ENCODE peak calls at places on chromosomes 16 and 17, in eight cellular contexts. F is HepG2; L is transverse colon; B is fibroblast of lung; G is effector memory CD4-positive, alpha-beta T cell; Q is A549; S is sigmoid colon; V is adrenal gland. N is an unnamed sample. For H3K4me1, the result is how much of the 10 kb centered on the place peaks cover.

GRCh38 chr17:79581306-79581932 is 29.4 kb downstream of the RBFOX3 start:
- DNase-seq in F (no peak), L (no peak), B (no peak), G (no peak), Q (peak), S (no peak), V (peak), N (no peak)

GRCh38 chr16:84881702-84882521 is 62.1 kb downstream of the CRISPLD2 start:
- DNase-seq in F (peak), L (no peak), B (peak), G (no peak), Q (peak), S (no peak), V (no peak), N (no peak)

GRCh38 chr16:61616088-61616487 is 420.1 kb downstream of the CDH8 start:
- DNase-seq in F (no peak), L (no peak), B (no peak), G (no peak), Q (no peak), S (no peak), V (no peak), N (no peak)

GRCh38 chr16:87608400-87608985 is 6.2 kb downstream of the JPH3 start:
- DNase-seq in F (peak), L (peak), B (peak), G (no peak), Q (peak), S (no peak), V (no peak), N (peak)

GRCh38 chr16:86864586-86864985 is 286.2 kb downstream of the FOXL1 start:
- DNase-seq in F (no peak), L (no peak), B (no peak), G (no peak), Q (no peak), S (no peak), V (no peak), N (no peak)

GRCh38 chr17:74601944-74602572 is 10.0 kb upstream of the CD300LD start:
- DNase-seq in F (peak), L (peak), B (peak), G (no peak), Q (peak), S (no peak), V (peak), N (no peak)

GRCh38 chr16:17277981-17278381 is 192.8 kb downstream of the XYLT1 start:
- DNase-seq in F (peak), L (peak), B (peak), G (no peak), Q (peak), S (no peak), V (peak), N (no peak)

GRCh38 chr17:67993998-67994361 is 2.3 kb downstream of the C17orf58 start:
- DNase-seq in F (peak), L (no peak), B (peak), G (no peak), Q (no peak), S (no peak), V (no peak), N (no peak)

GRCh38 chr17:6450926-6451717 is 6.9 kb downstream of the PIMREG start:
- DNase-seq in F (no peak), L (no peak), B (peak), G (no peak), Q (no peak), S (no peak), V (no peak), N (no peak)

GRCh38 chr17:78019976-78020716 is 61.6 kb downstream of the TNRC6C start:
- DNase-seq in F (no peak), L (no peak), B (no peak), G (no peak), Q (no peak), S (no peak), V (no peak), N (no peak)

GRCh38 chr17:72407336-72408121 is 286.7 kb downstream of the SOX9 start:
- DNase-seq in F (no peak), L (peak), B (peak), G (no peak), Q (peak), S (peak), V (peak), N (no peak)

GRCh38 chr16:77234611-77235010 is 35.4 kb downstream of the SYCE1L start:
- DNase-seq in F (no peak), L (no peak), B (no peak), G (no peak), Q (no peak), S (no peak), V (no peak), N (no peak)

GRCh38 chr16:50114357-50115129 is 38.6 kb upstream of the TENT4B start:
- DNase-seq in F (no peak), L (no peak), B (no peak), G (no peak), Q (no peak), S (no peak), V (no peak), N (no peak)

GRCh38 chr16:75550211-75550662 is 5.8 kb downstream of the TMEM231 start:
- DNase-seq in F (peak), L (peak), B (peak), G (no peak), Q (peak), S (no peak), V (peak), N (no peak)

GRCh38 chr16:87325480-87325879 is 8.3 kb upstream of the C16orf95 start:
- DNase-seq in F (no peak), L (no peak), B (no peak), G (no peak), Q (no peak), S (no peak), V (no peak), N (no peak)

GRCh38 chr17:43673516-43674323 is 12.0 kb upstream of the MEOX1 start:
- DNase-seq in F (peak), L (peak), B (peak), G (peak), Q (peak), S (peak), V (peak), N (peak)

GRCh38 chr17:19933221-19933620 is 44.4 kb downstream of the AKAP10 start:
- DNase-seq in F (no peak), L (no peak), B (no peak), G (no peak), Q (no peak), S (no peak), V (no peak), N (no peak)

GRCh38 chr16:88453621-88454314 is 688 bp downstream of the ZFPM1 start:
- DNase-seq in F (no peak), L (no peak), B (no peak), G (no peak), Q (no peak), S (no peak), V (peak), N (no peak)

GRCh38 chr17:77441130-77441920 is 300.6 kb downstream of the SEC14L1 start:
- DNase-seq in F (no peak), L (peak), B (no peak), G (peak), Q (no peak), S (no peak), V (no peak), N (no peak)

GRCh38 chr16:2033057-2033911 is 6.6 kb downstream of the NHERF2 start:
- DNase-seq in F (peak), L (peak), B (peak), G (no peak), Q (peak), S (peak), V (peak), N (peak)

GRCh38 chr16:2030036-2030435 is 3.3 kb downstream of the NHERF2 start:
- DNase-seq in F (no peak), L (no peak), B (no peak), G (no peak), Q (no peak), S (no peak), V (no peak), N (no peak)

GRCh38 chr16:2031081-2031577 is 4.4 kb downstream of the NHERF2 start:
- DNase-seq in F (no peak), L (no peak), B (no peak), G (no peak), Q (no peak), S (no peak), V (no peak), N (peak)

GRCh38 chr16:2034695-2035430 is 8.2 kb downstream of the NHERF2 start:
- DNase-seq in F (no peak), L (no peak), B (no peak), G (no peak), Q (no peak), S (no peak), V (no peak), N (no peak)

GRCh38 chr16:2032285-2033056 is 5.8 kb downstream of the NHERF2 start:
- DNase-seq in F (no peak), L (no peak), B (no peak), G (no peak), Q (no peak), S (no peak), V (no peak), N (no peak)
- H3K4me1 ChIP-seq in F (half or more), L (under half), B (under half), G (under half), Q (half or more), S (half or more), V (half or more), N (half or more)

GRCh38 chr16:56603589-56603988 is 4.8 kb upstream of the MT2A start:
- DNase-seq in F (peak), L (peak), B (peak), G (no peak), Q (peak), S (no peak), V (peak), N (no peak)

GRCh38 chr16:56606688-56607618 is 1.4 kb upstream of the MT2A start:
- DNase-seq in F (peak), L (peak), B (peak), G (no peak), Q (peak), S (peak), V (peak), N (peak)

GRCh38 chr16:56606071-56606687 is 2.2 kb upstream of the MT2A start:
- DNase-seq in F (no peak), L (no peak), B (no peak), G (no peak), Q (peak), S (peak), V (peak), N (no peak)

GRCh38 chr16:56605475-56605874 is 2.9 kb upstream of the MT2A start:
- DNase-seq in F (no peak), L (no peak), B (no peak), G (no peak), Q (no peak), S (no peak), V (peak), N (no peak)

DNA sequence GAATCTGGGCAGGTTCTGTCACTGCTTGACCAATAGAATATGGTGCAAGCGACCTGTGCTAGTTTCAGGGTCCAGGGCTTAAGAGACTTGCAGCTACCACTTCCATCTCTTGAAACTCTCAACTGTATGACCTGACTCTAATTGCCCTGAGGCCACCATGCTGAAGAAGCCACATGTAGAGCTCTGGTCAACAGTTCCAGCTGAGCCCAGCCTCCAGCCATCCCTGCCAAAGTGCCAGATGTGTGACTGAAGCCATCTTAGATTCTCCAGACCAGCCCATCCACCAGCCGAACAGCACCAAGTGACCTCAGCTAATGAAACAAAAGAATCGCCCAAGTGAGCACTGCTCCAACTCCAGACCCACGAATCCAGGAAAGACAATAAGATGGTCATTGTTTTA is 3.4 kb upstream of the MT2A start:
- DNase-seq in F (no peak), L (no peak), B (no peak), G (no peak), Q (no peak), S (no peak), V (no peak), N (no peak)
- H3K27ac ChIP-seq in F (no peak), L (no peak), B (peak), G (no peak), Q (peak), S (no peak), V (peak), N (peak)

GRCh38 chr17:48244121-48244711 is 136.7 kb downstream of the SNX11 start:
- DNase-seq in F (no peak), L (peak), B (no peak), G (no peak), Q (peak), S (no peak), V (no peak), N (no peak)
- H3K4me1 ChIP-seq in F (under half), L (under half), B (under half), G (under half), Q (half or more), S (under half), V (under half), N (under half)

DNA sequence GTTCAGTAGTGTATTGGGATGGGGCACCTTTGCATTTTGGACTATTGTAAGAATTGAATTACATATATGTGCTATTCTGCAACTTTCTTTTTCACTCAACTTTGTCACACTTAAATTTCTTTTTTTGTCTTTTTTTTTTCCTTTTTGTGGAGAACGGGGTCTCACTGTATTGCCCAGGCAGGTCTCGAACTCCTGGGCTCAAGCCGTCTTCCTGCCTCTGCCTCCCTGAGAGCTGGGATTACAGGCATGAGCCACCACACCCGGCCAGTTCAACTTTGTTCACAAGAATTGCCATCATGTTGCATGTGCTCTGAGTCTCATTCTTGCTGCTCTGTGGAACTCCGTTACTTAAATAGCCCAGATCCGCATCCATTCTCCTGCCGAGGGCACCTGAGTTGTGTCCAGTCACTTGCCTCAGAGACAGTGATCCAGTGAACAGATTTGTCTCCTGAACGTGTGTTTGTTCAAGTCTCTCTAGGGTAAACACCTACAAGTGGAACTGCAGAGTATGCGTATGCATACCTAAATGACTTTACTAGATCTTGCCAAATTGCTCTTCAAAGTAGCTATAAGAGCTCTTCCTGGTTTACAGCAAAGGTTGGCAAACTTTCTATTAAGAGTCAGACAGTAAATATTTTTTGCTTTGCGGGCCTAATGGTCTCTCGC is 3.4 kb upstream of the SLC38A10 start:
- DNase-seq in F (peak), L (no peak), B (no peak), G (no peak), Q (no peak), S (no peak), V (no peak), N (no peak)
- H3K27ac ChIP-seq in F (no peak), L (no peak), B (no peak), G (no peak), Q (no peak), S (peak), V (no peak), N (peak)

N was measured in upper lobe of right lung.